ENCODE peak calls at places on chromosomes 5 and 9, in five cellular contexts. O, E, W, L and A are unnamed samples.

GRCh38 chr5:79562351-79563246 is 48.7 kb upstream of the HOMER1 start:
- DNase-seq in O (no peak), L (no peak), W (no peak), E (no peak), A (no peak)

GRCh38 chr9:74887981-74888370 is 255 bp upstream of the TRPM6 start:
- DNase-seq in O (no peak), E (no peak), W (no peak), L (no peak), A (no peak)

GRCh38 chr5:14208071-14209021 is 65.2 kb downstream of the TRIO start:
- DNase-seq in E (no peak), O (no peak), W (peak; percentile 91), L (peak; percentile 86), A (no peak)

GRCh38 chr5:14595189-14595588 is 13.6 kb downstream of the OTULINL start:
- DNase-seq in E (no peak), W (no peak), L (peak; percentile 48), O (no peak), A (no peak)

GRCh38 chr9:94772654-94773303 is 46.3 kb downstream of the AOPEP start:
- DNase-seq in O (no peak), L (no peak), W (no peak), E (no peak), A (no peak)

GRCh38 chr5:1834022-1834551 is 32.9 kb downstream of the NDUFS6 start:
- DNase-seq in L (no peak), O (no peak), E (no peak), W (no peak), A (no peak)

GRCh38 chr5:54311178-54311811 is 922 bp upstream of the ARL15 start:
- DNase-seq in W (no peak), L (no peak), E (no peak), O (no peak), A (peak; percentile 42)

GRCh38 chr9:130682490-130683121 is 11.0 kb upstream of the EXOSC2 start:
- DNase-seq in O (peak; percentile 88), E (peak; percentile 71), W (peak; percentile 62), L (no peak), A (peak; percentile 92)

GRCh38 chr9:119027901-119028699 is 341.1 kb downstream of the BRINP1 start:
- DNase-seq in W (no peak), E (peak; percentile 9), L (no peak), O (peak; percentile 47), A (peak; percentile 17)

GRCh38 chr9:92590386-92590785 is 54.6 kb upstream of the ECM2 start:
- DNase-seq in W (no peak), O (no peak), L (no peak), E (no peak), A (no peak)

GRCh38 chr9:130263601-130264413 is 1.8 kb upstream of the HMCN2 start:
- DNase-seq in W (no peak), L (no peak), E (no peak), O (no peak), A (no peak)

GRCh38 chr5:133397432-133397831 is 214.9 kb downstream of the FSTL4 start:
- DNase-seq in O (peak; percentile 37), L (no peak), E (no peak), W (no peak), A (peak; percentile 8)

GRCh38 chr5:92887254-92887653 is 693.8 kb downstream of the NR2F1-AS1 start:
- DNase-seq in W (peak; percentile 94), L (no peak), E (no peak), O (no peak), A (no peak)

GRCh38 chr5:177982072-177982727 is 13.8 kb downstream of the PROP1 start:
- DNase-seq in W (peak; percentile 7), L (no peak), O (peak; percentile 85), E (no peak), A (peak; percentile 81)

GRCh38 chr9:116632990-116633441 is 54.1 kb upstream of the TRIM32 start:
- DNase-seq in O (no peak), W (no peak), E (no peak), L (no peak), A (no peak)

GRCh38 chr9:69376651-69377050 is 51.6 kb downstream of the ENTREP1 start:
- DNase-seq in E (no peak), L (no peak), O (no peak), W (no peak), A (no peak)

GRCh38 chr9:93315118-93315517 is 131.2 kb downstream of the WNK2 start:
- DNase-seq in W (no peak), E (no peak), L (no peak), O (no peak), A (no peak)

GRCh38 chr5:125310749-125311148 is 564.3 kb upstream of the ZNF608 start:
- DNase-seq in E (no peak), W (no peak), L (no peak), O (no peak), A (no peak)

GRCh38 chr5:122864842-122865241 is 19.4 kb downstream of the SNX24 start:
- DNase-seq in W (no peak), E (no peak), L (no peak), O (no peak), A (no peak)

GRCh38 chr5:154228696-154229095 is 38.2 kb downstream of the GALNT10 start:
- DNase-seq in L (peak; percentile 72), E (no peak), W (no peak), O (no peak), A (no peak)

DNA sequence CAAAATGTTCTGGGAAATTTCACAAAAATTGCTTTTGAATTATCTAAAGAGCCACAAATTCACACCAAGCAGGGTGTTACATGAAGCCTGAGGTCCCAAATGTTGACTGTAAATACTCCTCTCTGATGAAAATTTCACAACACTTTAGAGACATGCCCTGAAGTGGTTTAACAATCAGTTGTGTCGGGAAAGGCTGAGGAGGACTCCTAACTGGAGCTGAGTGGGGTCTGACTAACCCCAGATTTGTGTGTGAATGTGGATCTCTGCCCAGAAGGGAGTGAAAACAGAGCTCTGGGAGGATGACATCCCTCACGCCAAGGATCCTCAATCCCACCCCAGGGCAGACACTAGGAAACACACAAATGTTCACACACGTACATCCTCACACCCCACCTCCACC is 31.0 kb upstream of the GRXCR2 start:
- DNase-seq in W (no peak), L (no peak), E (no peak), O (no peak), A (no peak)
- H3K27ac ChIP-seq in W (no peak overlapping the region), L (no peak overlapping the region), E (no peak overlapping the region), O (no peak overlapping the region), A (no peak overlapping the region)

DNA sequence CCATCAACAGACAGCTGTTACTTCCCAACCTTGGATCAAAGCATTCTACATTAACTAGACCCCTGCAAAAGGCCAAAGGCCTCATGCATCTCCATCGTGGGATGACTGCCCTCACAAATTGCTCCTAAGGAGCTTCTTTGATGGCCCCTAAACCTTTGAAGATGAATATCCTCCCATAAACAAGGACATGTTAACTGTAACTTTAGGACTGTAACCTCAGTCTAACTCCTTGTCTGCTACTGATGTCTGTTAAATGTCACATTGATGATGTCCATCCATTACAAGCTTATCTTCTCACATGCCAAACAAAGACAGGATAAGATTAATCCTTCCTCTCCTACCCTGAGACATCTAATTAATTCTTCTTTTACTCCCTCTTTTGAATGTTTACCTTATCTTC is 90.8 kb upstream of the SLC25A48 start:
- DNase-seq in W (no peak), L (no peak), E (no peak), O (no peak), A (no peak)
- TF ChIP-seq CREB1 in W (no peak), L (no peak), E (no peak), O (no peak), A (no peak)

DNA sequence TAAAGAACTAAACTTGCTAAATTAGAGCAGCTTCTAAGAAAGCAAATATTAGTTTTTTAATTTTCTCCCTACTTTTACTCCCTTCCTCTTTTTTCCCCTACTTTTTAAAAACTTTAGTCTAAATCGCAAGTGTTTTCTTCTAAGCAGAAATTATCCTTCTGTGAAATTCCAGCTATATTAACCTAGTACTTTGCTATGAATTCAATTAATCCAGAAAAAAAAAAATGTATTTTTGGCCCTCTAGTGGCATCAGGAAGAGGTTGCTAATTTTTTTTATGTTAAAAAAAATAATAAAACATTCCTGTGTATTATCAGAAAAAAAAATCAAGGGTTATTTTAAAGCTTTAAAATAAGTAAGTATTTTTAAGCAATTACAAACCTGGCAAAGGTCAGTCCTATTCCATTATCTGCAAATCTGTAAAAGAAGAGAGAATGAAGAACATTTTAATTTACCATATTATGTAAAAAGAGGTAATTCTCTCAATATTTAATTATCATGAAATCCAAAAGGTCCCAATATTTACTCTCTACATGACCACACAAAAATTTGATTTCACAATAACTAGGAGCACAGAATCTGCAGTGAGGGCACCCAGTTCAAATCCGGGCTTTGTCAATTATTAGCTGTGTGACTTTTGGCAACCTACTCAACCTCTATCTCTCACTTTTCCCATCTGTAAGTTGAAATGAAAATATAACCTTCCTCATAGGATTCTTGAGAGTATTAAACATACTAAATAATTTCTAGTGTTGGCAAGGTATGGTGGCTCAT is 52.0 kb downstream of the CEMIP2 start:
- DNase-seq in W (no peak), O (no peak), L (no peak), E (no peak), A (no peak)
- TF ChIP-seq CTCF in W (no peak), O (no peak), L (no peak), E (peak; percentile 40), A (no peak)

GRCh38 chr9:14098102-14098501 is 215.8 kb downstream of the NFIB start:
- DNase-seq in E (no peak), W (no peak), O (no peak), L (no peak), A (no peak)
- H3K27ac ChIP-seq in E (no peak overlapping the region), W (no peak overlapping the region), O (no peak overlapping the region), L (no peak overlapping the region), A (no peak overlapping the region)

GRCh38 chr9:16618524-16618923 is 251.9 kb downstream of the BNC2 start:
- DNase-seq in O (no peak), E (no peak), W (no peak), L (no peak), A (no peak)
- TF ChIP-seq CREB1 in O (no peak), E (no peak), W (no peak), L (no peak), A (no peak)

GRCh38 chr9:23088932-23089364 is 642.3 kb downstream of the DMRTA1 start:
- DNase-seq in E (no peak), L (no peak), O (peak; percentile 71), W (no peak), A (peak; percentile 74)
- TF ChIP-seq CTCF in E (no peak), L (peak; percentile 56), O (peak; percentile 86), W (no peak), A (peak; percentile 87)

DNA sequence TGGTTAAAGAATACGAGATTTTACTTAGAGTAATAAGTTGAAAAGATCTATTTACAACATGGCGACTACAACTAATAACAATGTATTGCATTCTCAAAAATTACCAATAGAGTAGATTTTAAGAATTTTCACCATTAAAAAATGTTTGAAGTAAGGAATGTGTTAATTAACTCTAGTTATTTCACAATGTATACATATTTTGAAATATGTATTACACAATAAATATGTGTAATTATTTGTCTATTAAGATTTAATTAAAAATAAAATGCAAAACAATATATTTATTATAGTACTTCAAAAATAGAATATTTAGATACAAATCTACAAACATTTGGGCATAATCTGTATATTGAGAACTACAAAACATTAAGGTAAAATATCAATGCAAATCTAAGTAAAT is 1326.3 kb upstream of the CDH6 start:
- DNase-seq in W (no peak), L (no peak), O (no peak), E (no peak), A (no peak)
- H3K27ac ChIP-seq in W (no peak overlapping the region), L (no peak overlapping the region), O (no peak overlapping the region), E (no peak overlapping the region), A (no peak overlapping the region)